ENCODE peak calls at places on chromosomes 12 and 14, in five cellular contexts. I is erythroblast; M is tibial artery; J is stimulated activated CD4-positive, alpha-beta T cell treated with anti-CD3 and anti-CD28 coated beads, Interleukin-2, amount 100 ng/mL, for 24 hours; G is NCI-H460. T is an unnamed sample.
A peak's percentile ranks its signal among the peaks of the same experiment; 100 is the strongest.

GRCh38 chr14:28783593-28784143 is 17.1 kb downstream of the FOXG1 start:
- DNase-seq in J (no peak), G (no peak), M (no peak), I (no peak), T (no peak)

GRCh38 chr12:82866227-82866803 is 179.6 kb downstream of the TMTC2 start:
- DNase-seq in M (no peak), J (no peak), I (no peak), G (no peak), T (no peak)

GRCh38 chr14:93788557-93789365 is 476 bp upstream of the PRIMA1 start:
- DNase-seq in G (peak; percentile 14), I (no peak), M (peak; percentile 37), J (no peak), T (peak; percentile 57)

GRCh38 chr12:88946377-88946997 is 366.2 kb upstream of the KITLG start:
- DNase-seq in J (no peak), G (no peak), M (peak; percentile 20), I (no peak), T (no peak)

GRCh38 chr14:91509083-91509877 is 830 bp downstream of the PPP4R3A start:
- DNase-seq in I (peak; percentile 65), M (no peak), G (peak; percentile 26), J (peak; percentile 51), T (peak; percentile 39)

GRCh38 chr12:55830601-55831406 is 1.4 kb upstream of the DNAJC14 start:
- DNase-seq in G (no peak), J (peak; percentile 52), I (peak; percentile 89), M (peak; percentile 82), T (no peak)

GRCh38 chr12:17592472-17592871 is 497.5 kb downstream of the RERGL start:
- DNase-seq in G (no peak), J (no peak), I (no peak), M (no peak), T (no peak)

GRCh38 chr12:3244219-3244750 is 167.1 kb downstream of the TSPAN9 start:
- DNase-seq in J (no peak), I (no peak), G (no peak), M (no peak), T (no peak)

GRCh38 chr12:122834229-122834920 is 882 bp upstream of the HIP1R start:
- DNase-seq in G (peak; percentile 27), J (peak; percentile 16), I (peak; percentile 32), M (no peak), T (peak; percentile 89)

GRCh38 chr14:66072190-66072905 is 413.8 kb upstream of the CCDC196 start:
- DNase-seq in J (no peak), M (no peak), I (no peak), G (no peak), T (no peak)

GRCh38 chr12:115149685-115150378 is 465.9 kb upstream of the TBX3 start:
- DNase-seq in G (no peak), M (no peak), I (no peak), J (no peak), T (no peak)

GRCh38 chr14:24984846-24985589 is 64.9 kb downstream of the STXBP6 start:
- DNase-seq in M (no peak), G (no peak), I (peak; percentile 94), J (no peak), T (no peak)

GRCh38 chr14:31336646-31337045 is 83.7 kb downstream of the HEATR5A start:
- DNase-seq in J (no peak), G (no peak), M (no peak), I (no peak), T (no peak)

T was measured in Caki2.